ENCODE peak calls at places on chromosome 15, in five cellular contexts. T is right cardiac atrium, Z is aorta, M is psoas muscle, L is fibroblast of lung. V is an unnamed sample.

GRCh38 chr15:38068600-38068999 is 134.2 kb downstream of the TMCO5A start:
- DNase-seq in Z (no peak), T (no peak), M (no peak), L (peak; percentile 21), V (no peak)

GRCh38 chr15:95291878-95292472 is 1038.5 kb upstream of the NR2F2 start:
- DNase-seq in L (no peak), T (no peak), Z (no peak), M (no peak), V (no peak)

GRCh38 chr15:60528530-60528929 is 49.6 kb upstream of the ICE2 start:
- DNase-seq in T (no peak), L (peak; percentile 16), M (no peak), Z (no peak), V (no peak)

GRCh38 chr15:64856429-64857145 is 14.9 kb downstream of the PLEKHO2 start:
- DNase-seq in L (peak; percentile 72), M (no peak), T (peak; percentile 87), Z (peak; percentile 83), V (peak; percentile 46)

GRCh38 chr15:25179673-25180511 is 225.1 kb downstream of the SNRPN start:
- DNase-seq in T (peak; percentile 1), Z (no peak), L (no peak), M (peak; percentile 7), V (no peak)

GRCh38 chr15:76274226-76274625 is 37.0 kb downstream of the ETFA start:
- DNase-seq in T (no peak), M (no peak), L (peak; percentile 40), Z (no peak), V (no peak)

GRCh38 chr15:93486407-93487117 is 397.6 kb upstream of the RGMA start:
- DNase-seq in M (peak; percentile 41), Z (no peak), T (no peak), L (no peak), V (peak; percentile 72)

GRCh38 chr15:33722005-33722672 is 246.2 kb upstream of the CHRM5 start:
- DNase-seq in T (no peak), Z (no peak), L (peak; percentile 73), M (no peak), V (no peak)

GRCh38 chr15:65653341-65653740 is 31.6 kb downstream of the SLC24A1 start:
- DNase-seq in T (no peak), M (no peak), Z (no peak), L (peak; percentile 38), V (no peak)

GRCh38 chr15:64460737-64461576 is 579 bp downstream of the ZNF609 start:
- DNase-seq in Z (peak; percentile 52), T (peak; percentile 35), L (peak; percentile 79), M (peak; percentile 34), V (peak; percentile 27)

GRCh38 chr15:79314811-79315210 is 3.9 kb downstream of the TMED3 start:
- DNase-seq in M (no peak), L (no peak), T (no peak), Z (no peak), V (peak; percentile 39)

GRCh38 chr15:60376677-60377095 is 21.1 kb downstream of the ANXA2 start:
- DNase-seq in M (no peak), Z (no peak), T (no peak), L (peak; percentile 66), V (no peak)

GRCh38 chr15:33089878-33090757 is 104.4 kb downstream of the FMN1 start:
- DNase-seq in M (no peak), Z (no peak), L (peak; percentile 54), T (no peak), V (peak; percentile 28)

GRCh38 chr15:33007295-33007855 is 187.1 kb downstream of the FMN1 start:
- DNase-seq in M (no peak), Z (no peak), L (peak; percentile 62), T (no peak), V (no peak)

DNA sequence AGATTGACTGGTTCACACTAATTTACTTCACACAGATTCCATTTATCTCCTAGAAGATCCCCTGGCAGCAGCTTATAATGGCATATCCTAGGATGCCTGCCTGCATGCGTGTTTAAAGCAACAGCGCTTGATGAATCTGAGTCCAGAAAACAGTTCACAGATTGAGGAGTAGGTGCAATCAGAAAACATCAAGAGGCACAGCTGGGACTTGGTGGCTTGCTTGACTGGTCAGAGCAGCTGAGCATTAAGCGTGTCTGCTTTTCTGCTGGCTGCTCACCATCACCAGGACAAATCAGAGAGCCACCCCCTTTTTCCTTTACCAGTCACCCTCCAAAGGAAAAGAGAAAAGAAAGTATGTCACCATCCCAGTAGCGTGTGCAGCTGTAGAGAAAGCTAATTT is 223.6 kb downstream of the WDR72 start:
- DNase-seq in Z (no peak), T (no peak), L (no peak), M (no peak), V (no peak)
- H3K27ac ChIP-seq in Z (no peak overlapping the region), T (no peak overlapping the region), L (no peak overlapping the region), M (no peak overlapping the region), V (no peak overlapping the region)

DNA sequence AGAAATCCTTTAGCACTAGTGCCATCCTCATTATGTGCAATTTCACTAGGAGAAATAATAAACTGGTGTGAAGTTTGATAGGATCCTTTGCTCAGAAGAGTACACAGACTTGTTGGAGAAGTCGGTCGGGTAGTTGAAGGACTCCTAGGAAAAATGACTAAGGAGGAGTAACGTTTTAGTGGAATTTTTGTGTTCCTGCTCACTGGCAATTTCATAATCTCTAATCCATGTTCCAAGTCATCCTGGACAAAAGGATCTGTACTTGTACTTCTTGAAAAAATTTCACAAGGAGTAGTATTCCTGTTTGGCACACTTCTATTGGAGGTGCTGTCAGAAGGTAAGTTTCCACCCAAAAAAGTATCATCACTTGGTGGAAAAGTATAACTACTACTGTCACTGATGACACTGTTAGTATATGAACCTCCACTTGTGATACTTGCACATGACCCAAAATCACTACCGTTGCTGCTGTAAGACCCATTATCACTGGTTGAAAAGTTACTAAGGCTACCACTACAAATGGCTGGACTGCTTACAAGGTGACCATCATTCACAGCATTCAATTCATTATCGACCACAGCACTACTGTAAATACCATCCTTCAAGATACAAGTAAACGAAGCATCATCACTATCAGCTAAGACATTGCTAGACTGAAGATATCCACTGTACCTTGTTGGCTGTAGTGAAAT is 77.4 kb downstream of the NEDD4 start:
- DNase-seq in T (no peak), L (peak; percentile 63), Z (no peak), M (no peak), V (no peak)
- H3K4me3 ChIP-seq in T (peak overlapping the region; percentile 4), L (peak overlapping the region; percentile 16), Z (no peak overlapping the region), M (peak overlapping the region; percentile 68), V (no peak overlapping the region)

DNA sequence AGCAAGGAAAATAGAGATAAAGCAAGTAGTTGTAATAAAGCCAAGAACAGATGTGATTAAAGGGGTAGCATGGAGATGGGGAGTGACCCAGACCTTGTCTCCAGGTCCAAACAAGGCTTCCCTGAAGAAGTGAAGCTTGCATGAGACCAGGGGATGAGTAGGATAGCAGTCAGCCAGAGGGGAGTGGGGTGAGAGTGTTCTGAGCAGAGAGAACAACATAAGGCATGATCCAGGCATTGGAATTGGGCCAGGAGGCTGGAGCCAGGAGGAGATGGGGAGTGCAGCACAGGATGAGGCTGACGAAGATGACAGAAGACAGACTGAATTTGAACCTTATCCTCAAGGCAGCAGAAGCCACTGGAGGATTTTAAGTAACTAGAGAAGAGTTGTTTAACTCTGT is 7.2 kb downstream of the TMOD2 start:
- DNase-seq in T (peak; percentile 64), M (peak; percentile 37), L (peak; percentile 68), Z (no peak), V (peak; percentile 53)
- H3K27ac ChIP-seq in T (peak overlapping the region; percentile 64), M (no peak overlapping the region), L (no peak overlapping the region), Z (no peak overlapping the region), V (no peak overlapping the region)

DNA sequence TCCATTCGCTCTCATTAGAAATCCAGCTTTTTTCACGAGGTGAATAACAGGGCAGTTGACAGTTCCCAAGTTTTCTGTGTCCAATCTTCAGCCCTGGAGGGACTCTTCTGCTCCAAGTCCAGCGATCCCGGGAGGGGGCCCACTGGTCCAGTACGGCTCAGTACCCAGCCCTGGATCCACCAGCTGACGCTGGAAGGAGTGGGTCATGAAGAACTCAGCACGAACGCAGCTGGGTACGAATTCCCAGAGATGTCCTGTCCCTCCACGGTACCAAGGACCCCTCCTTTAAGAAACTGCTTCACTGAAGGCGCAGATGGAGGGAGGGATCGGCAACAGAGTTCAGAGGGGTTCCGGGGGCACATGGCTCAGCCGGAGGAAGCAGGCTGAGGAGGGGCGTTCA is 16.5 kb upstream of the CLK3 start:
- DNase-seq in L (no peak), T (no peak), M (no peak), Z (no peak), V (no peak)
- H3K4me3 ChIP-seq in L (peak overlapping the region; percentile 53), T (peak overlapping the region; percentile 62), M (peak overlapping the region; percentile 85), Z (peak overlapping the region; percentile 33), V (peak overlapping the region; percentile 47)

GRCh38 chr15:78048410-78048946 is 29.0 kb downstream of the TBC1D2B start:
- DNase-seq in L (no peak), Z (no peak), M (no peak), T (no peak), V (no peak)
- H3K27ac ChIP-seq in L (peak overlapping the region; percentile 8), Z (no peak overlapping the region), M (peak overlapping the region; percentile 46), T (peak overlapping the region; percentile 7), V (no peak overlapping the region)

GRCh38 chr15:39695793-39696192 is 86.8 kb downstream of the FSIP1 start:
- DNase-seq in T (no peak), L (no peak), Z (no peak), M (no peak), V (no peak)

GRCh38 chr15:39691229-39691628 is 91.4 kb downstream of the FSIP1 start:
- DNase-seq in Z (no peak), L (peak; percentile 35), T (no peak), M (peak; percentile 13), V (no peak)

GRCh38 chr15:39687965-39688364 is 94.7 kb downstream of the FSIP1 start:
- DNase-seq in Z (no peak), T (no peak), L (no peak), M (no peak), V (no peak)

DNA sequence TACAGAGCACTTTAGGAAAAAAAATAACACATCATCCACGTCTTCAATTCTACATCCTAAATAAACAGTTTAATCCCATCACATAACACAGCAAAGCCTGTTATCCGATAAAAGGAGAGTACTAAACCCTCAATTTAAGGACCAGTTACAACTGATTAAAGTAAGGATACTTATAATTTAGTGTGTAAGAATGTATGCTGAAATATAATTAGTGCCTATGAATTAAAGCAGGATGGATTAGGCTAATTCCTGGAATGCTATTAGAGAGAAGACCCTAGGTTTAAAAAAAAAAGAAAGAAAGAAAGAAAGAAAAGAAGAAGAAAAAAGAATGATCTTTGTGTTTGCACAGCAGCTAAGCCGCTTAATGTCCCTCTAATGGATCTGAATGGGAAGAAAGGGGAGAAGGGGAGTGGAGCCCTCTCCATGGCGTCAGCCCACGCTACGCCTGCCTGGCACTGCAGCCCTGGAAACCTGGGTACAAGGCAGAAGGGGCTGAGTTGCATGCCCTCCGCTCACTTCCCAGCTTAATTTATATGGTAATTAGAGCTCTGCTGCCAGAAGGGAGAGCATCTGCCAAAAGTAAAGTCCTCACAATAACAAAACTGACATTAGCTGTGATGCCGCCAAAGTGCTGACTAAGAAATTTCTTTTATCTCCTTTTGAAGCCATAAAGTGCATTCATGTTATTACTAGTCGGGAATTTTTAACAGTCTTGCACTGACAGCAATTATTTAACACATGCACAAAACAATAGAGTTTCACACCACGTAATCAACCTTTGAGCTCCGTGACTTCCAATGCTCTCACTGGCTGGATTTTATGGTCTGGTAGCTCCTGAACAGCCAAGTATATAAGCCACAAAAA is 89.9 kb downstream of the FSIP1 start:
- DNase-seq in M (no peak), L (peak; percentile 36), Z (no peak), T (no peak), V (no peak)
- H3K4me3 ChIP-seq in M (no peak overlapping the region), L (no peak overlapping the region), Z (no peak overlapping the region), T (no peak overlapping the region), V (no peak overlapping the region)